ENCODE peak calls at places on chromosome 22, in four cellular contexts. N is tibial nerve, U is Peyer's patch, L is endothelial cell of umbilical vein. K is an unnamed sample.

GRCh38 chr22:25759825-25760231 is 17.8 kb downstream of the MYO18B start:
- DNase-seq in U (no peak), L (peak; percentile 97), N (no peak), K (no peak)

GRCh38 chr22:48574776-48575566 is 1252.7 kb downstream of the BRD1 start:
- DNase-seq in N (no peak), L (no peak), U (no peak), K (peak; percentile 79)

GRCh38 chr22:33909075-33909458 is 11.2 kb downstream of the LARGE1 start:
- DNase-seq in U (no peak), L (no peak), N (no peak), K (no peak)

GRCh38 chr22:46945481-46945880 is 183.0 kb downstream of the TBC1D22A start:
- DNase-seq in L (no peak), U (no peak), N (no peak), K (no peak)

GRCh38 chr22:37377927-37378326 is 49.4 kb downstream of the ELFN2 start:
- DNase-seq in N (no peak), L (no peak), U (no peak), K (no peak)

GRCh38 chr22:32733900-32734299 is 67.6 kb upstream of the TIMP3 start:
- DNase-seq in U (no peak), L (no peak), N (no peak), K (no peak)

GRCh38 chr22:17637490-17638181 is 921 bp upstream of the BCL2L13 start:
- DNase-seq in L (no peak), U (no peak), N (no peak), K (no peak)

GRCh38 chr22:27705391-27706080 is 96.0 kb downstream of the MN1 start:
- DNase-seq in N (no peak), U (no peak), L (peak; percentile 61), K (no peak)

GRCh38 chr22:27997538-27997937 is 78.5 kb upstream of the PITPNB start:
- DNase-seq in N (no peak), L (no peak), U (peak; percentile 15), K (no peak)

GRCh38 chr22:43862074-43862881 is at the start of gene SULT4A1:
- DNase-seq in L (no peak), N (no peak), U (peak; percentile 40), K (no peak)

GRCh38 chr22:17172172-17172833 is 13.2 kb upstream of the HDHD5 start:
- DNase-seq in U (no peak), N (no peak), L (no peak), K (no peak)

GRCh38 chr22:18032455-18033101 is 8.2 kb upstream of the MICAL3 start:
- DNase-seq in N (no peak), U (no peak), L (no peak), K (no peak)

GRCh38 chr22:38193580-38193979 is 8.2 kb upstream of the MAFF start:
- DNase-seq in N (no peak), L (no peak), U (no peak), K (no peak)

GRCh38 chr22:20267441-20268288 is 453 bp downstream of the RTN4R start:
- DNase-seq in L (no peak), N (no peak), U (peak; percentile 66), K (no peak)

GRCh38 chr22:39470462-39471335 is 13.9 kb downstream of the MGAT3 start:
- DNase-seq in U (no peak), N (no peak), L (no peak), K (no peak)

GRCh38 chr22:27420186-27420816 is 381.3 kb downstream of the MN1 start:
- DNase-seq in L (no peak), N (no peak), U (no peak), K (no peak)

GRCh38 chr22:43345761-43346261 is 2.6 kb upstream of the SCUBE1 start:
- DNase-seq in U (no peak), L (no peak), N (no peak), K (peak; percentile 45)

GRCh38 chr22:30318773-30319419 is 7.8 kb downstream of the TBC1D10A start:
- DNase-seq in N (no peak), L (no peak), U (no peak), K (no peak)

GRCh38 chr22:36613958-36614357 is 85.0 kb upstream of the EIF3D start:
- DNase-seq in L (no peak), N (no peak), U (no peak), K (no peak)

GRCh38 chr22:43887391-43887790 is 4.4 kb downstream of the PNPLA5 start:
- DNase-seq in N (no peak), L (no peak), U (no peak), K (no peak)

GRCh38 chr22:32844251-32844650 is 42.7 kb downstream of the TIMP3 start:
- DNase-seq in U (no peak), L (no peak), N (no peak), K (no peak)

GRCh38 chr22:31945971-31946680 is 1.8 kb downstream of the YWHAH start:
- DNase-seq in N (no peak), U (no peak), L (peak; percentile 27), K (no peak)

GRCh38 chr22:42439821-42440674 is 7.8 kb upstream of the NFAM1 start:
- DNase-seq in U (no peak), N (no peak), L (peak; percentile 44), K (no peak)

GRCh38 chr22:33476716-33477115 is 418.5 kb upstream of the SYN3 start:
- DNase-seq in L (no peak), N (no peak), U (no peak), K (no peak)

GRCh38 chr22:20551805-20552449 is 44.5 kb downstream of the MED15 start:
- DNase-seq in U (no peak), N (no peak), L (peak; percentile 48), K (no peak)

GRCh38 chr22:39682994-39683393 is 112.4 kb downstream of the CACNA1I start:
- DNase-seq in L (no peak), N (no peak), U (no peak), K (no peak)

GRCh38 chr22:43170131-43170480 is 16.8 kb downstream of the TTLL12 start:
- DNase-seq in U (peak; percentile 34), L (no peak), N (no peak), K (no peak)

GRCh38 chr22:41352058-41352457 is 29.7 kb upstream of the TEF start:
- DNase-seq in U (no peak), N (no peak), L (no peak), K (no peak)

GRCh38 chr22:46965552-46966494 is 203.4 kb downstream of the TBC1D22A start:
- DNase-seq in L (no peak), U (no peak), N (no peak), K (no peak)

GRCh38 chr22:41856484-41856883 is 23.6 kb downstream of the SREBF2 start:
- DNase-seq in L (no peak), N (no peak), U (no peak), K (no peak)

GRCh38 chr22:43777204-43777671 is 34.9 kb downstream of the EFCAB6 start:
- DNase-seq in L (peak; percentile 19), U (no peak), N (no peak), K (no peak)

GRCh38 chr22:30305519-30305905 is 16.2 kb upstream of the CASTOR1 start:
- DNase-seq in U (peak; percentile 65), L (peak; percentile 55), N (peak; percentile 64), K (peak; percentile 60)

GRCh38 chr22:36445158-36445668 is 36.2 kb downstream of the TXN2 start:
- DNase-seq in L (no peak), U (no peak), N (no peak), K (no peak)

GRCh38 chr22:29265306-29265705 is 2.5 kb downstream of the RHBDD3 start:
- DNase-seq in N (no peak), U (no peak), L (no peak), K (no peak)

GRCh38 chr22:29260601-29261315 is 7.0 kb downstream of the RHBDD3 start:
- DNase-seq in L (no peak), U (no peak), N (no peak), K (no peak)

GRCh38 chr22:29265929-29266328 is 1.9 kb downstream of the RHBDD3 start:
- DNase-seq in U (no peak), L (no peak), N (no peak), K (no peak)

GRCh38 chr22:29266564-29267461 is 968 bp downstream of the RHBDD3 start:
- DNase-seq in L (peak; percentile 20), U (no peak), N (no peak), K (no peak)

DNA sequence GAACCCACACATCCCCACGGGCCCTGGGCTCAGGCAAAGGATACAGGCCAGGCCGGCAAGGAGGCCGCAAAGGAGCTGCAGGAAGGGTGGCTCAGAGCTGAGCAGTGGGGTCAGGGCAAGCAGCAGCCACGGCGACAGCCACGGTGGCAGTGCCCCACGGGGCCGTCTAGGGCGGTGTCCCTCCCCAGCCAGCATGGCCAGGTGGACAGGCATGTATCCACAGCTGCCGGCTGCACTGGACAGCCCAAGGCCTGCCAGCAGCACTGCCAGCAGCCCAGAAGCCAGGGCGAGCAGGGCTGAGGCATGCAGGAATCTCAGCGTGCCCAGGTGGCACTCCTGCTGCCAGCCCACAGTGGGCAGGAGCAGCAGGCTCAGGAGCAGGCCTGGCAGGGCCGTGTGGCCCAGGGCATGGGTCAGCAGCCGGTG is 4.0 kb downstream of the RHBDD3 start:
- DNase-seq in N (no peak), L (no peak), U (no peak), K (no peak)
- TF ChIP-seq POLR2A in N (no peak), L (no peak), U (no peak), K (no peak)

GRCh38 chr22:22182990-22183264 is 61.7 kb upstream of the VPREB1 start:
- DNase-seq in N (no peak), U (no peak), L (no peak), K (no peak)
- TF ChIP-seq POLR2A in N (no peak), U (no peak), L (no peak), K (no peak)

GRCh38 chr22:45082795-45083194 is 73.0 kb upstream of the PHF21B start:
- DNase-seq in L (no peak), U (no peak), N (no peak), K (no peak)

GRCh38 chr22:45072322-45072903 is 62.6 kb upstream of the PHF21B start:
- DNase-seq in U (no peak), N (no peak), L (no peak), K (no peak)

GRCh38 chr22:45073064-45073463 is 63.3 kb upstream of the PHF21B start:
- DNase-seq in U (no peak), N (no peak), L (no peak), K (no peak)

GRCh38 chr22:45077286-45077685 is 67.5 kb upstream of the PHF21B start:
- DNase-seq in U (no peak), N (no peak), L (no peak), K (no peak)

GRCh38 chr22:45077826-45078334 is 68.1 kb upstream of the PHF21B start:
- DNase-seq in L (no peak), U (no peak), N (no peak), K (no peak)
- TF ChIP-seq POLR2A in L (no peak), U (no peak), N (no peak), K (no peak)

GRCh38 chr22:45268958-45269844 is 15.5 kb upstream of the UPK3A start:
- DNase-seq in N (peak; percentile 67), L (peak; percentile 62), U (peak; percentile 93), K (peak; percentile 78)
- TF ChIP-seq POLR2A in N (no peak), L (no peak), U (peak; percentile 30), K (no peak)

GRCh38 chr22:24154826-24155225 is 26.5 kb upstream of the SUSD2 start:
- DNase-seq in N (no peak), L (no peak), U (no peak), K (no peak)

GRCh38 chr22:24156146-24156914 is 25.0 kb upstream of the SUSD2 start:
- DNase-seq in U (peak; percentile 64), L (peak; percentile 55), N (no peak), K (peak; percentile 84)

GRCh38 chr22:24155597-24156145 is 25.6 kb upstream of the SUSD2 start:
- DNase-seq in L (peak; percentile 72), N (peak; percentile 65), U (peak; percentile 79), K (peak; percentile 72)

GRCh38 chr22:24157783-24158170 is 23.5 kb upstream of the SUSD2 start:
- DNase-seq in L (no peak), N (no peak), U (no peak), K (no peak)

GRCh38 chr22:24156915-24157782 is 24.1 kb upstream of the SUSD2 start:
- DNase-seq in L (peak; percentile 75), U (peak; percentile 90), N (peak; percentile 63), K (peak; percentile 95)
- TF ChIP-seq POLR2A in L (no peak), U (no peak), N (no peak), K (peak; percentile 69)